ENCODE peak calls at places on chromosomes 16 and 17, in four cellular contexts. L is cardiac muscle cell, G is uterus, P is AG04450. E is an unnamed sample.

GRCh38 chr17:32859857-32860525 is 16.9 kb downstream of the MYO1D start:
- DNase-seq in P (no peak), G (no peak), L (peak; percentile 13), E (peak; percentile 27)

GRCh38 chr17:79969906-79970305 is 65.8 kb downstream of the TBC1D16 start:
- DNase-seq in P (no peak), G (peak; percentile 3), L (no peak), E (peak; percentile 89)

GRCh38 chr17:41777157-41777578 is 9.3 kb downstream of the JUP start:
- DNase-seq in P (no peak), G (peak; percentile 62), L (peak; percentile 25), E (peak; percentile 8)

GRCh38 chr17:77436058-77436442 is 295.3 kb downstream of the SEC14L1 start:
- DNase-seq in G (peak; percentile 50), P (no peak), L (peak; percentile 78), E (no peak)

GRCh38 chr16:9225527-9226316 is 134.3 kb downstream of the HAPSTR1 start:
- DNase-seq in L (peak; percentile 41), G (no peak), P (no peak), E (no peak)

GRCh38 chr16:64880994-64881393 is 240.9 kb downstream of the CDH11 start:
- DNase-seq in G (no peak), L (no peak), P (no peak), E (no peak)

GRCh38 chr16:55942821-55943220 is 67.6 kb upstream of the CES5A start:
- DNase-seq in G (no peak), P (no peak), L (no peak), E (no peak)

GRCh38 chr17:37422971-37423625 is 16.4 kb downstream of the TADA2A start:
- DNase-seq in L (no peak), P (no peak), G (no peak), E (no peak)

GRCh38 chr16:3471518-3472176 is 23.6 kb downstream of the C16orf90 start:
- DNase-seq in P (no peak), G (no peak), L (no peak), E (no peak)

GRCh38 chr17:80095844-80096475 is 5.4 kb upstream of the GAA start:
- DNase-seq in P (no peak), L (no peak), G (no peak), E (no peak)

GRCh38 chr17:60231691-60232090 is 81.9 kb downstream of the CA4 start:
- DNase-seq in P (no peak), G (no peak), L (no peak), E (peak; percentile 53)

GRCh38 chr16:86833136-86833535 is 254.8 kb downstream of the FOXL1 start:
- DNase-seq in P (no peak), L (no peak), G (no peak), E (no peak)

GRCh38 chr16:61050547-61050946 is 985.7 kb downstream of the CDH8 start:
- DNase-seq in L (no peak), G (no peak), P (no peak), E (no peak)

GRCh38 chr16:35431829-35432663 is 1972.6 kb downstream of the TP53TG3F start:
- DNase-seq in P (no peak), G (no peak), L (no peak), E (peak; percentile 10)

GRCh38 chr17:41773190-41773588 is 13.3 kb downstream of the JUP start:
- DNase-seq in P (peak; percentile 74), L (peak; percentile 65), G (peak; percentile 73), E (peak; percentile 99)

GRCh38 chr16:87924937-87925670 is 11.2 kb downstream of the CA5A start:
- DNase-seq in L (no peak), G (no peak), P (no peak), E (peak; percentile 46)

GRCh38 chr17:50890675-50891516 is 24.7 kb upstream of the TOB1 start:
- DNase-seq in G (no peak), L (no peak), P (no peak), E (peak; percentile 66)

GRCh38 chr16:22643886-22644285 is 133.2 kb downstream of the NPIPB5 start:
- DNase-seq in P (no peak), L (no peak), G (no peak), E (no peak)

GRCh38 chr17:61422116-61422799 is 22.6 kb downstream of the TBX2 start:
- DNase-seq in G (no peak), L (no peak), P (no peak), E (no peak)

GRCh38 chr17:47703191-47703591 is 9.2 kb downstream of the TBKBP1 start:
- DNase-seq in G (no peak), L (no peak), P (no peak), E (no peak)

GRCh38 chr16:4668313-4668960 is 24.9 kb upstream of the NUDT16L1 start:
- DNase-seq in P (no peak), G (no peak), L (no peak), E (no peak)

GRCh38 chr16:12259258-12259657 is 282.7 kb downstream of the SNX29 start:
- DNase-seq in P (no peak), L (no peak), G (no peak), E (no peak)

GRCh38 chr17:35725917-35726608 is 5.4 kb upstream of the RASL10B start:
- DNase-seq in L (peak; percentile 42), G (no peak), P (no peak), E (no peak)

GRCh38 chr17:63431939-63432804 is 13.9 kb downstream of the CYB561 start:
- DNase-seq in L (peak; percentile 47), G (no peak), P (no peak), E (no peak)

GRCh38 chr16:88857728-88858339 is 907 bp downstream of the TRAPPC2L start:
- DNase-seq in G (peak; percentile 67), P (peak; percentile 47), L (peak; percentile 84), E (peak; percentile 82)

GRCh38 chr17:78172284-78173024 is 4.1 kb downstream of the SYNGR2 start:
- DNase-seq in G (peak; percentile 32), P (no peak), L (peak; percentile 87), E (no peak)

GRCh38 chr16:1884155-1884760 is 12.3 kb upstream of the MEIOB start:
- DNase-seq in G (no peak), L (no peak), P (no peak), E (peak; percentile 64)
- TF ChIP-seq CTCF in G (no peak), L (peak; percentile 17), P (peak; percentile 19), E (peak; percentile 46)

GRCh38 chr16:67549240-67549639 is 13.1 kb upstream of the CTCF start:
- DNase-seq in G (no peak), L (no peak), P (no peak), E (no peak)

GRCh38 chr16:67547423-67548264 is 14.7 kb upstream of the CTCF start:
- DNase-seq in L (no peak), G (no peak), P (no peak), E (no peak)

GRCh38 chr16:67546761-67547422 is 15.4 kb upstream of the CTCF start:
- DNase-seq in L (peak; percentile 81), P (no peak), G (peak; percentile 70), E (peak; percentile 69)

GRCh38 chr16:67549936-67550335 is 12.4 kb upstream of the CTCF start:
- DNase-seq in L (no peak), P (no peak), G (no peak), E (no peak)

GRCh38 chr16:67548265-67549126 is 13.8 kb upstream of the CTCF start:
- DNase-seq in L (no peak), G (no peak), P (no peak), E (no peak)
- H3K4me3 ChIP-seq in L (no peak overlapping the region), G (no peak overlapping the region), P (no peak overlapping the region), E (no peak overlapping the region)

GRCh38 chr16:50826797-50827316 is 85.0 kb downstream of the CYLD start:
- DNase-seq in L (no peak), P (no peak), G (no peak), E (no peak)
- TF ChIP-seq CTCF in L (no peak), P (no peak), G (no peak), E (no peak)

DNA sequence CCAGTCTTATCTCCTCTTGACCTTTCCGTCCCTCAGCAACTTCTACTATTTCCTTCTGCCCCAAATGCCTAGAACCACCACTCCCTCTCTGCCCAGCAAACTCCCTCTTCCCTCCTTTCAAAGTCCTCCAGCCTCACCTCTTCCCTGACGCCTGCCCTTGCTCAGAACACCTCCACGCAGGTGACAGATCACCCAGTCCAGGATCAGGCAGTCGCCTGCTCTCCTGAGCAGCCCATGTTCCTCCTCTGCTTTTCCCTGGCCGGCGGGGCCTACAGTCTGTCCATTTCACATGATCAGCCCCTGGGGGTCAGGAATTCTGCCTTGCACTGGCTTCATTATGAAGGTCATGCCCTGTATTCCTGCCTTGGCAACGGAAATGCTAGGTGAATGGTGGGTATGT is 422 bp downstream of the CD300LF start:
- DNase-seq in L (no peak), P (no peak), G (no peak), E (no peak)
- H3K4me3 ChIP-seq in L (no peak overlapping the region), P (no peak overlapping the region), G (no peak overlapping the region), E (no peak overlapping the region)

GRCh38 chr17:44565866-44566443 is 8.7 kb downstream of the FZD2 start:
- DNase-seq in P (no peak), G (no peak), L (no peak), E (no peak)
- TF ChIP-seq CTCF in P (peak; percentile 60), G (no peak), L (peak; percentile 49), E (peak; percentile 33)

GRCh38 chr17:14781123-14781522 is 480.2 kb downstream of the HS3ST3B1 start:
- DNase-seq in P (no peak), G (no peak), L (no peak), E (no peak)

GRCh38 chr17:14776791-14777190 is 475.9 kb downstream of the HS3ST3B1 start:
- DNase-seq in L (no peak), G (no peak), P (no peak), E (peak; percentile 98)

GRCh38 chr17:14780116-14780515 is 479.2 kb downstream of the HS3ST3B1 start:
- DNase-seq in P (no peak), L (no peak), G (no peak), E (no peak)

GRCh38 chr17:14775761-14776492 is 475.0 kb downstream of the HS3ST3B1 start:
- DNase-seq in P (no peak), G (no peak), L (no peak), E (peak; percentile 39)

DNA sequence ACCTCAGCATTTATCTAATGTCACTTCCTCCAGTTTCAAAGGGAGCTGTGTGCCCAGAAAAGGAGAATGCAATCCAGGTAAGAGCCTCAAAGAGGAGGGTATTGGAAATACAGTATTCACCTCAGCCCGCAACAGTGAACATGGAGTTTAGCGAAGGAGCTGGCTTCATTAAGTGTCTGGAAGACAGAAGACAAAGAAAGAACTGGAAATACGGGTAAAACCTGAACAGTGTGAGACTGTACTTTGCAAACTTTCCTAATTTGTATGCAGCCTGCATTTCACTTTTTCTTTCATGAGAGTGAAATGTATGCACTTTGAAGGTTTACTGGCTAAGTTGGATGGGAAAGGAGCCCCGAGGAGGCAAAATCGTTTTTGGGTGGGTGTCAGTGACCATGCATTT is 478.4 kb downstream of the HS3ST3B1 start:
- DNase-seq in L (no peak), P (no peak), G (no peak), E (peak; percentile 83)
- H3K4me3 ChIP-seq in L (no peak overlapping the region), P (no peak overlapping the region), G (no peak overlapping the region), E (no peak overlapping the region)

E was measured in epithelial cell of esophagus.